ENCODE peak calls at places on chromosomes 1 and 21, in four cellular contexts. One of them, this sample, is unnamed.

GRCh38 chr1:180646547-180646946 is 14.7 kb downstream of the XPR1 start:
- DNase-seq in GM12878: peak; percentile 32
- DNase-seq in HL-60: no peak
- DNase-seq in K562: no peak
- DNase-seq in this sample: no peak

GRCh38 chr21:33135925-33136324 is 66.0 kb downstream of the OLIG1 start:
- DNase-seq in GM12878: no peak
- DNase-seq in HL-60: no peak
- DNase-seq in K562: no peak
- DNase-seq in this sample: no peak

GRCh38 chr1:95386371-95386770 is 152.4 kb downstream of the RWDD3 start:
- DNase-seq in HL-60: no peak
- DNase-seq in GM12878: no peak
- DNase-seq in K562: no peak
- DNase-seq in this sample: no peak

GRCh38 chr1:108686609-108687313 is 5.3 kb upstream of the PRPF38B start:
- DNase-seq in K562: no peak
- DNase-seq in GM12878: no peak
- DNase-seq in HL-60: no peak
- DNase-seq in this sample: no peak

GRCh38 chr1:118999348-119000071 is 11.4 kb upstream of the TBX15 start:
- DNase-seq in GM12878: no peak
- DNase-seq in K562: no peak
- DNase-seq in HL-60: no peak
- DNase-seq in this sample: no peak

GRCh38 chr1:154712166-154712838 is 104.3 kb upstream of the ADAR start:
- DNase-seq in HL-60: no peak
- DNase-seq in GM12878: no peak
- DNase-seq in K562: no peak
- DNase-seq in this sample: no peak

GRCh38 chr1:231603598-231604275 is 22.9 kb upstream of the DISC1 start:
- DNase-seq in K562: peak; percentile 63
- DNase-seq in GM12878: no peak
- DNase-seq in HL-60: peak; percentile 73
- DNase-seq in this sample: peak; percentile 27

GRCh38 chr1:244057474-244058385 is 6.6 kb downstream of the ZBTB18 start:
- DNase-seq in GM12878: no peak
- DNase-seq in K562: no peak
- DNase-seq in HL-60: no peak
- DNase-seq in this sample: no peak

GRCh38 chr1:26471498-26472329 is 526 bp upstream of the HMGN2 start:
- DNase-seq in K562: peak; percentile 43
- DNase-seq in GM12878: no peak
- DNase-seq in HL-60: peak; percentile 97
- DNase-seq in this sample: peak; percentile 32

GRCh38 chr1:225693085-225693698 is 40.3 kb upstream of the ENAH start:
- DNase-seq in HL-60: no peak
- DNase-seq in K562: no peak
- DNase-seq in GM12878: no peak
- DNase-seq in this sample: no peak

GRCh38 chr1:115098979-115099692 is 9.8 kb upstream of the TSPAN2 start:
- DNase-seq in GM12878: peak; percentile 37
- DNase-seq in HL-60: peak; percentile 94
- DNase-seq in K562: no peak
- DNase-seq in this sample: no peak

GRCh38 chr21:34073749-34074282 is 438 bp downstream of the MRPS6 start:
- DNase-seq in K562: peak; percentile 75
- DNase-seq in HL-60: peak; percentile 19
- DNase-seq in GM12878: no peak
- DNase-seq in this sample: peak; percentile 36

GRCh38 chr1:25985171-25985570 is 12.7 kb downstream of the PAFAH2 start:
- DNase-seq in HL-60: no peak
- DNase-seq in K562: no peak
- DNase-seq in GM12878: no peak
- DNase-seq in this sample: no peak

GRCh38 chr1:111778541-111779051 is 22.9 kb downstream of the DDX20 start:
- DNase-seq in K562: no peak
- DNase-seq in GM12878: no peak
- DNase-seq in HL-60: no peak
- DNase-seq in this sample: no peak

GRCh38 chr1:211928222-211928856 is 97.8 kb upstream of the LPGAT1 start:
- DNase-seq in HL-60: peak; percentile 60
- DNase-seq in K562: peak; percentile 78
- DNase-seq in GM12878: no peak
- DNase-seq in this sample: no peak

GRCh38 chr21:29208666-29209059 is 78.2 kb downstream of the MAP3K7CL start:
- DNase-seq in K562: no peak
- DNase-seq in HL-60: no peak
- DNase-seq in GM12878: no peak
- DNase-seq in this sample: no peak

GRCh38 chr1:169128565-169128964 is 22.1 kb downstream of the ATP1B1 start:
- DNase-seq in K562: no peak
- DNase-seq in HL-60: no peak
- DNase-seq in GM12878: no peak
- DNase-seq in this sample: no peak

GRCh38 chr1:15110867-15111230 is 42.7 kb upstream of the TMEM51 start:
- DNase-seq in HL-60: no peak
- DNase-seq in K562: no peak
- DNase-seq in GM12878: no peak
- DNase-seq in this sample: no peak

GRCh38 chr1:20787775-20788488 is 825 bp upstream of the HP1BP3 start:
- DNase-seq in HL-60: peak; percentile 26
- DNase-seq in K562: peak; percentile 30
- DNase-seq in GM12878: no peak
- DNase-seq in this sample: no peak

GRCh38 chr1:119870917-119871486 is 25.3 kb downstream of the ADAM30 start:
- DNase-seq in HL-60: peak; percentile 73
- DNase-seq in K562: peak; percentile 85
- DNase-seq in GM12878: no peak
- DNase-seq in this sample: peak; percentile 24

GRCh38 chr1:4161271-4162006 is 261.4 kb upstream of the C1orf174 start:
- DNase-seq in K562: no peak
- DNase-seq in GM12878: no peak
- DNase-seq in HL-60: no peak
- DNase-seq in this sample: no peak

GRCh38 chr1:177384461-177384860 is 213.7 kb downstream of the BRINP2 start:
- DNase-seq in K562: no peak
- DNase-seq in GM12878: no peak
- DNase-seq in HL-60: no peak
- DNase-seq in this sample: no peak

GRCh38 chr1:229434641-229435051 is 752 bp upstream of the ACTA1 start:
- DNase-seq in GM12878: no peak
- DNase-seq in HL-60: no peak
- DNase-seq in K562: no peak
- DNase-seq in this sample: no peak

GRCh38 chr1:33397994-33398393 is 32.9 kb downstream of the PHC2 start:
- DNase-seq in K562: no peak
- DNase-seq in HL-60: no peak
- DNase-seq in GM12878: no peak
- DNase-seq in this sample: no peak

GRCh38 chr21:38645282-38645681 is 147.0 kb upstream of the ERG start:
- DNase-seq in GM12878: no peak
- DNase-seq in HL-60: no peak
- DNase-seq in K562: no peak
- DNase-seq in this sample: no peak

GRCh38 chr1:186793582-186793927 is 35.2 kb upstream of the PLA2G4A start:
- DNase-seq in HL-60: no peak
- DNase-seq in K562: no peak
- DNase-seq in GM12878: no peak
- DNase-seq in this sample: no peak

GRCh38 chr1:201730611-201731010 is 98.3 kb upstream of the IPO9 start:
- DNase-seq in GM12878: no peak
- DNase-seq in K562: no peak
- DNase-seq in HL-60: no peak
- DNase-seq in this sample: no peak

GRCh38 chr1:24704411-24705259 is 40.6 kb upstream of the CLIC4 start:
- DNase-seq in K562: peak; percentile 57
- DNase-seq in GM12878: no peak
- DNase-seq in HL-60: no peak
- DNase-seq in this sample: no peak

GRCh38 chr1:116666747-116667576 is 571 bp downstream of the IGSF3 start:
- DNase-seq in HL-60: no peak
- DNase-seq in K562: peak; percentile 22
- DNase-seq in GM12878: no peak
- DNase-seq in this sample: peak; percentile 25

GRCh38 chr1:1841575-1841991 is 49.3 kb downstream of the GNB1 start:
- DNase-seq in K562: no peak
- DNase-seq in GM12878: no peak
- DNase-seq in HL-60: no peak
- DNase-seq in this sample: no peak

GRCh38 chr1:12040457-12041051 is 21.3 kb downstream of the MIIP start:
- DNase-seq in K562: peak; percentile 59
- DNase-seq in GM12878: peak; percentile 79
- DNase-seq in HL-60: peak; percentile 46
- DNase-seq in this sample: no peak

DNA sequence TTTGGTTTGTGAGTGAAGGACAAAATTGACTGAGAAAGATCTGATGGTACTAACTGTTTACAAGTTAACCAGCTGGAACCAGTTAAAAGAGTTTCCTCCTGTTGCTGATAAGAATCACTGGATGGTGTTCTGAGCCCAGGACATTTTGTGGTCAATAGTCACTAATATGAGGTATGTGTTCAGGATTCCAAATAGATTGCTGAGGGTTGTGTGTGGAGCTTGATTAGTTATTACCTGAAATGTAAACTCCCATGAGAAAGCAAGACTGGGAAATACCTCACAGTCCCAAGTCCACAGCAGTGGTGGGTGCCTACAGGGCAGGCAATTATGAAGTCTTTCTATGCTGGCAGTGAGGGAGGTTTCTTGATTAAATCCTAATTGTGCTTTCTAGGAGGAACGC is 164.6 kb downstream of the DNM3 start:
- DNase-seq in K562: no peak
- DNase-seq in GM12878: no peak
- DNase-seq in HL-60: no peak
- DNase-seq in this sample: no peak
- TF ChIP-seq SPI1 in K562: no peak
- TF ChIP-seq SPI1 in GM12878: no peak
- TF ChIP-seq SPI1 in HL-60: no peak
- TF ChIP-seq SPI1 in this sample: no peak

GRCh38 chr1:92483442-92484170 is 3.1 kb downstream of the GFI1 start:
- DNase-seq in K562: no peak
- DNase-seq in GM12878: no peak
- DNase-seq in HL-60: peak; percentile 95
- DNase-seq in this sample: peak; percentile 42
- TF ChIP-seq SPI1 in K562: no peak
- TF ChIP-seq SPI1 in GM12878: no peak
- TF ChIP-seq SPI1 in HL-60: no peak
- TF ChIP-seq SPI1 in this sample: no peak

GRCh38 chr21:45320261-45320990 is 32.7 kb upstream of the POFUT2 start:
- DNase-seq in HL-60: no peak
- DNase-seq in GM12878: no peak
- DNase-seq in K562: no peak
- DNase-seq in this sample: no peak
- TF ChIP-seq SPI1 in HL-60: no peak
- TF ChIP-seq SPI1 in GM12878: no peak
- TF ChIP-seq SPI1 in K562: no peak
- TF ChIP-seq SPI1 in this sample: no peak

DNA sequence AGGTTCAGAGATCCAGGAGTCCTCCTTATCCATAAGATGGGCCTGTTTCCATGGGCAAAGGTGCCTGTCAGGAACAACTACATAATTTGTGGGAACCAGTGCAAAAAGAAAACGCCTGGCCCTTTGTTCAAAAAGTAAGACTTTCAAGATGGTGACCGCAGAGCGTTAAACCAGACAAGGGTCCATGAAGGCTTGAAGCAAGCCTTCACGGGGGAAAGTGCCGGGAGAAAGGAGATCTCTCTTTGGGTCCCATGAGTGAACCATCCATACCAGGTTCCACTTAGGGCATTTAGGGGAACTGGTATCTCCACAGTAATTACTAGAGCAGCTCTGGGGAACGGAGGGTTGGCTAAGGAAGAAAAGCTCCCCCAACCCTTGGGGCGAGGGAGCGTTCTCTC is 927 bp upstream of the RASSF5 start:
- DNase-seq in GM12878: no peak
- DNase-seq in K562: no peak
- DNase-seq in HL-60: no peak
- DNase-seq in this sample: no peak
- TF ChIP-seq SPI1 in GM12878: no peak
- TF ChIP-seq SPI1 in K562: no peak
- TF ChIP-seq SPI1 in HL-60: no peak
- TF ChIP-seq SPI1 in this sample: no peak

GRCh38 chr1:94050263-94050662 is 70.7 kb downstream of the ABCA4 start:
- DNase-seq in K562: no peak
- DNase-seq in HL-60: no peak
- DNase-seq in GM12878: no peak
- DNase-seq in this sample: no peak

GRCh38 chr1:94050675-94051074 is 70.3 kb downstream of the ABCA4 start:
- DNase-seq in GM12878: no peak
- DNase-seq in K562: no peak
- DNase-seq in HL-60: no peak
- DNase-seq in this sample: no peak

GRCh38 chr1:94047914-94048313 is 73.0 kb downstream of the ABCA4 start:
- DNase-seq in K562: no peak
- DNase-seq in GM12878: no peak
- DNase-seq in HL-60: no peak
- DNase-seq in this sample: no peak

GRCh38 chr1:94049791-94050190 is 71.2 kb downstream of the ABCA4 start:
- DNase-seq in GM12878: no peak
- DNase-seq in HL-60: no peak
- DNase-seq in K562: no peak
- DNase-seq in this sample: no peak

GRCh38 chr1:94048413-94049164 is 72.4 kb downstream of the ABCA4 start:
- DNase-seq in GM12878: no peak
- DNase-seq in K562: no peak
- DNase-seq in HL-60: no peak
- DNase-seq in this sample: no peak
- TF ChIP-seq SPI1 in GM12878: no peak
- TF ChIP-seq SPI1 in K562: no peak
- TF ChIP-seq SPI1 in HL-60: no peak
- TF ChIP-seq SPI1 in this sample: no peak

DNA sequence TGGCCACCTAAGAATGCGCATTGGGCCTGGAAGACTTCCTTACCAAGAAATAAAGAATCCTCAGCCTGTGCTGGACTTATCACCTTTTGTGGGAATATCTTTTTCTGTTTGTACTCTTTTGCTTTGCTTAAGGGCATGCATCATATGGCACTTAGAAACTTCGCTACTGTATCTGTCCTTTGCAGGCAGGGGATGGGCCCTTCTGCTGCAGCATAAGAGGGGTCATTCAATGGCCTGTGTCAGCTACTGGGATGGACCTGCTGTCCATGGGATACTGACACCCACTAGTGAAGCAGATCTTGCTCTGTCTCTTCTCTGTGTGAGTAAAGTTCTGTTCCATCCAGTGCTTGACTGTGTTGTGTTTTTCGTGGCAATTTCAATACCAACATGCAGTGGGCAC is 239.0 kb upstream of the JUN start:
- DNase-seq in GM12878: no peak
- DNase-seq in HL-60: no peak
- DNase-seq in K562: no peak
- DNase-seq in this sample: no peak
- TF ChIP-seq SPI1 in GM12878: no peak
- TF ChIP-seq SPI1 in HL-60: no peak
- TF ChIP-seq SPI1 in K562: no peak
- TF ChIP-seq SPI1 in this sample: no peak

GRCh38 chr1:227899141-227899819 is 48.5 kb downstream of the WNT9A start:
- DNase-seq in HL-60: no peak
- DNase-seq in GM12878: no peak
- DNase-seq in K562: no peak
- DNase-seq in this sample: no peak
- TF ChIP-seq SPI1 in HL-60: no peak
- TF ChIP-seq SPI1 in GM12878: no peak
- TF ChIP-seq SPI1 in K562: no peak
- TF ChIP-seq SPI1 in this sample: no peak

This sample was measured in GM12891.